ENCODE peak calls at places on chromosomes 1 and 21, in eight cellular contexts. K is hypothalamus; G is vagina; B is mucosa of gallbladder; O is activated gamma-delta T cell; Q is stimulated activated CD4-positive, alpha-beta T cell treated with anti-CD3 and anti-CD28 coated beads, Interleukin-2, amount 100 ng/mL, for 24 hours; D is upper lobe of right lung; M is adipocyte. I is an unnamed sample.

GRCh38 chr21:32977216-32977615 is 48.5 kb upstream of the OLIG2 start:
- DNase-seq in K (peak; percentile 69), G (no peak), B (no peak), O (no peak), Q (no peak), D (no peak), M (no peak), I (no peak)

GRCh38 chr1:176939993-176940392 is 224.5 kb downstream of the ASTN1 start:
- DNase-seq in K (no peak), G (no peak), B (no peak), O (no peak), Q (no peak), D (no peak), M (no peak), I (no peak)

GRCh38 chr1:111217183-111217910 is 10.2 kb upstream of the CHI3L2 start:
- DNase-seq in K (no peak), G (no peak), B (no peak), O (no peak), Q (no peak), D (no peak), M (no peak), I (no peak)

GRCh38 chr1:212712451-212713303 is 13.0 kb upstream of the BATF3 start:
- DNase-seq in K (no peak), G (no peak), B (no peak), O (no peak), Q (no peak), D (no peak), M (peak; percentile 51), I (peak; percentile 62)

GRCh38 chr1:107196973-107197562 is 56.2 kb downstream of the NTNG1 start:
- DNase-seq in K (no peak), G (no peak), B (no peak), O (no peak), Q (peak; percentile 3), D (no peak), M (peak; percentile 11), I (peak; percentile 32)

GRCh38 chr1:31802190-31803150 is 13.4 kb downstream of the SPOCD1 start:
- DNase-seq in K (no peak), G (no peak), B (no peak), O (no peak), Q (no peak), D (no peak), M (peak; percentile 24), I (peak; percentile 25)

GRCh38 chr21:39316729-39317128 is 3.3 kb upstream of the BRWD1 start:
- DNase-seq in K (no peak), G (no peak), B (no peak), O (no peak), Q (no peak), D (no peak), M (no peak), I (no peak)

GRCh38 chr1:201463071-201463552 is 5.9 kb downstream of the PHLDA3 start:
- DNase-seq in K (peak; percentile 79), G (no peak), B (no peak), O (no peak), Q (no peak), D (no peak), M (peak; percentile 36), I (no peak)

GRCh38 chr1:41355761-41356160 is 5.5 kb upstream of the FOXO6 start:
- DNase-seq in K (no peak), G (peak; percentile 52), B (no peak), O (no peak), Q (no peak), D (peak; percentile 11), M (no peak), I (no peak)

GRCh38 chr1:71587961-71588360 is 507.1 kb upstream of the ZRANB2 start:
- DNase-seq in K (no peak), G (no peak), B (peak; percentile 14), O (no peak), Q (no peak), D (no peak), M (peak; percentile 83), I (peak; percentile 37)

GRCh38 chr1:206116191-206116872 is 856 bp downstream of the AVPR1B start:
- DNase-seq in K (no peak), G (peak; percentile 62), B (peak; percentile 9), O (no peak), Q (no peak), D (no peak), M (no peak), I (no peak)

GRCh38 chr1:109156916-109157385 is 43.0 kb downstream of the ELAPOR1 start:
- DNase-seq in K (no peak), G (no peak), B (peak; percentile 25), O (no peak), Q (no peak), D (no peak), M (no peak), I (no peak)

GRCh38 chr1:79603862-79604261 is 597.3 kb upstream of the ADGRL4 start:
- DNase-seq in K (no peak), G (no peak), B (no peak), O (no peak), Q (no peak), D (no peak), M (peak; percentile 70), I (peak; percentile 7)

GRCh38 chr1:56626546-56626945 is 18.6 kb upstream of the PRKAA2 start:
- DNase-seq in K (no peak), G (no peak), B (no peak), O (no peak), Q (no peak), D (no peak), M (peak; percentile 60), I (peak; percentile 11)